ENCODE peak calls at places on chromosomes 5 and 9, in seven cellular contexts. O is neural progenitor cell, Z is MM.1S, R is mammary epithelial cell, D is GM23248, N is Karpas-422, S is HepG2. P is an unnamed sample.

GRCh38 chr9:94135222-94135621 is 51.0 kb downstream of the PTPDC1 start:
- DNase-seq in S (no peak), Z (no peak), N (no peak), O (no peak), D (peak; percentile 83), R (peak; percentile 71), P (no peak)

GRCh38 chr5:16520806-16521205 is 55.2 kb upstream of the ZNF622 start:
- DNase-seq in S (no peak), N (no peak), Z (no peak), R (no peak), O (no peak), D (no peak), P (no peak)

GRCh38 chr5:135377751-135378680 is 21.0 kb downstream of the MACROH2A1 start:
- DNase-seq in R (peak; percentile 40), D (no peak), S (no peak), Z (no peak), N (no peak), O (no peak), P (no peak)

GRCh38 chr5:149605998-149606721 is 24.9 kb downstream of the ARHGEF37 start:
- DNase-seq in Z (peak; percentile 81), N (peak; percentile 97), D (peak; percentile 99), S (no peak), R (peak; percentile 99), O (no peak), P (peak; percentile 100)

GRCh38 chr9:118595719-118596305 is 773.4 kb downstream of the BRINP1 start:
- DNase-seq in N (peak; percentile 48), Z (no peak), S (no peak), O (peak; percentile 73), R (peak; percentile 60), D (peak; percentile 76), P (peak; percentile 2)

GRCh38 chr5:120463991-120464626 is at the start of gene PRR16:
- DNase-seq in N (no peak), S (no peak), Z (peak; percentile 68), R (peak; percentile 65), O (peak; percentile 89), D (peak; percentile 93), P (peak; percentile 56)

GRCh38 chr5:133368009-133368408 is 244.3 kb downstream of the FSTL4 start:
- DNase-seq in N (no peak), Z (no peak), S (no peak), D (no peak), R (no peak), O (no peak), P (no peak)

GRCh38 chr5:17395516-17395915 is 102.5 kb upstream of the TAF11L2 start:
- DNase-seq in S (no peak), O (no peak), R (no peak), Z (no peak), D (no peak), N (no peak), P (no peak)

GRCh38 chr9:12699529-12699928 is 6.3 kb downstream of the TYRP1 start:
- DNase-seq in Z (no peak), N (no peak), O (no peak), D (peak; percentile 47), R (no peak), S (no peak), P (peak; percentile 25)

GRCh38 chr5:39423331-39423751 is 1.4 kb downstream of the DAB2 start:
- DNase-seq in N (no peak), Z (no peak), S (no peak), R (peak; percentile 4), D (peak; percentile 59), O (peak; percentile 41), P (peak; percentile 34)

GRCh38 chr5:158162479-158162878 is 303.5 kb upstream of the CLINT1 start:
- DNase-seq in Z (no peak), R (no peak), N (no peak), S (no peak), D (no peak), O (no peak), P (no peak)

GRCh38 chr5:143543358-143544255 is 140.1 kb upstream of the NR3C1 start:
- DNase-seq in D (peak; percentile 85), S (peak; percentile 57), N (no peak), R (peak; percentile 40), O (no peak), Z (no peak), P (peak; percentile 75)

GRCh38 chr9:264231-264630 is 49.6 kb downstream of the DOCK8 start:
- DNase-seq in Z (no peak), D (no peak), S (no peak), O (no peak), N (no peak), R (no peak), P (no peak)

GRCh38 chr5:43619380-43619779 is 16.4 kb downstream of the NNT start:
- DNase-seq in Z (no peak), O (no peak), R (no peak), S (no peak), D (no peak), N (no peak), P (no peak)

GRCh38 chr5:14552017-14552416 is 29.6 kb upstream of the OTULINL start:
- DNase-seq in O (no peak), R (no peak), S (no peak), Z (no peak), N (no peak), D (peak; percentile 6), P (no peak)

GRCh38 chr5:110916373-110917049 is 155.0 kb upstream of the TSLP start:
- DNase-seq in D (peak; percentile 92), N (no peak), R (peak; percentile 77), Z (no peak), O (peak; percentile 23), S (no peak), P (peak; percentile 90)

GRCh38 chr9:36928670-36929349 is 105.3 kb downstream of the PAX5 start:
- DNase-seq in N (no peak), Z (no peak), O (no peak), R (peak; percentile 76), S (no peak), D (peak; percentile 76), P (peak; percentile 65)

GRCh38 chr9:93465853-93466252 is 12.5 kb upstream of the FAM120AOS start:
- DNase-seq in N (no peak), Z (no peak), R (no peak), O (no peak), D (no peak), S (no peak), P (no peak)

GRCh38 chr5:139027150-139027549 is 152.0 kb upstream of the LRRTM2 start:
- DNase-seq in R (no peak), Z (no peak), S (no peak), N (no peak), O (no peak), D (no peak), P (no peak)

GRCh38 chr5:158303261-158303660 is 444.3 kb upstream of the CLINT1 start:
- DNase-seq in D (no peak), N (no peak), Z (no peak), S (no peak), O (no peak), R (no peak), P (no peak)

GRCh38 chr9:124941689-124942561 is 1.0 kb upstream of the GOLGA1 start:
- DNase-seq in O (peak; percentile 62), S (peak; percentile 29), R (peak; percentile 9), Z (peak; percentile 82), D (peak; percentile 78), N (peak; percentile 88), P (peak; percentile 24)

GRCh38 chr9:104899759-104900247 is 28.2 kb downstream of the ABCA1 start:
- DNase-seq in O (no peak), S (peak; percentile 94), Z (no peak), R (no peak), N (no peak), D (no peak), P (no peak)
- H4K20me1 ChIP-seq in O (peaks cover 21% of the 10 kb centered on the region), S (no peaks in the 10 kb centered on the region), Z (no peaks in the 10 kb centered on the region), R (no peaks in the 10 kb centered on the region), N (no peaks in the 10 kb centered on the region), D (no peaks in the 10 kb centered on the region), P (no peaks in the 10 kb centered on the region)

DNA sequence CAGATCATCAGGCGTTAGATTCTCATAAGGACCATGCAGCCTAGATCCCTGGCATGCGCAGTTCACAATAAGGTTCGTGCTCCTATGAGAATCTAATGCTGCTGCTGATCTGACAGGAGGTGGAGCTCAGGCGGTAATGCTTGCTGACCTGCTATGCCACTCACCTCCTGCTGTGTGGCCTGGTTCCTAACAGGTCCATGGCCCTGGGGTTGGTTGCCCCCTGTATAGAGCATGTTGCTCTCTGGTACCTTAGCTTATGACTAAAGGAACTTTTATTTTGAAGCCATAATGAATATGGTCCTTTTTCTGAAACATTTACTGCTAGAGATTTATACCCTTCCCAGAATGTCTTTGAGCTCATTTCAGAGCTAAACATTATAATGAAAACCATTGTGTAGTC is 3.1 kb downstream of the MAN2A1 start:
- DNase-seq in D (no peak), O (peak; percentile 8), R (no peak), Z (peak; percentile 85), N (no peak), S (no peak), P (no peak)
- H4K20me1 ChIP-seq in D (no peaks in the 10 kb centered on the region), O (peaks cover 62% of the 10 kb centered on the region), R (no peaks in the 10 kb centered on the region), Z (no peaks in the 10 kb centered on the region), N (peaks cover 33% of the 10 kb centered on the region), S (peaks cover 50% of the 10 kb centered on the region), P (peaks cover 20% of the 10 kb centered on the region)

GRCh38 chr9:130074391-130075115 is 20.8 kb downstream of the GPR107 start:
- DNase-seq in S (no peak), O (no peak), D (no peak), R (no peak), Z (no peak), N (no peak), P (no peak)

GRCh38 chr9:130069048-130069447 is 15.3 kb downstream of the GPR107 start:
- DNase-seq in R (no peak), D (no peak), Z (no peak), S (no peak), O (no peak), N (no peak), P (no peak)

GRCh38 chr9:130078547-130078946 is 24.8 kb downstream of the GPR107 start:
- DNase-seq in R (no peak), Z (no peak), D (no peak), S (no peak), N (no peak), O (no peak), P (no peak)

GRCh38 chr9:130073373-130073772 is 19.7 kb downstream of the GPR107 start:
- DNase-seq in D (no peak), R (no peak), N (no peak), Z (no peak), O (no peak), S (peak; percentile 21), P (no peak)

GRCh38 chr9:130072515-130073235 is 19.0 kb downstream of the GPR107 start:
- DNase-seq in O (no peak), R (no peak), N (no peak), S (no peak), D (no peak), Z (no peak), P (peak; percentile 60)
- H4K20me1 ChIP-seq in O (peaks cover 30% of the 10 kb centered on the region), R (no peaks in the 10 kb centered on the region), N (no peaks in the 10 kb centered on the region), S (no peaks in the 10 kb centered on the region), D (peaks cover 10% of the 10 kb centered on the region), Z (no peaks in the 10 kb centered on the region), P (no peaks in the 10 kb centered on the region)

DNA sequence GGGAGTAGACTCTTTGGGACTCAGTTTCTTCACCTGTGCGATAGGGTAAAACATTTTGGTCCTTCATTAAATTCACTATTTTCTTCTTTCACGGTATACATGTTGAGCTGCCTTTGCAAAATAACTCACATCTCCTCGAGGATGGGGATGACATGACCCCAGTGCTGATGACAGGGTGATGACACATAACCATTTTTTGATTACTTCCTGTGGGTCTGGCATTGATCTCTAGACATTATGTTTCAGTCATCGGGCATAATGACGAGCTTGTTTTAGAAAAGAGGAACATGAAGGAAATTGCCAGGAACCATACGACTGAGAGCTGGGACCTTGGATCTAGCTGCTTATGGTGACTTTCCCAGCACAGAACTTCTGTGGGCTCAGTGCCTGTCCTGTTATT is 25.2 kb downstream of the COL5A1 start:
- DNase-seq in N (peak; percentile 11), D (peak; percentile 81), O (no peak), R (peak; percentile 61), S (no peak), Z (no peak), P (peak; percentile 70)
- H4K20me1 ChIP-seq in N (no peaks in the 10 kb centered on the region), D (peaks cover 27% of the 10 kb centered on the region), O (no peaks in the 10 kb centered on the region), R (no peaks in the 10 kb centered on the region), S (no peaks in the 10 kb centered on the region), Z (no peaks in the 10 kb centered on the region), P (no peaks in the 10 kb centered on the region)